ENCODE peak calls at places on chromosomes 5 and 9, in seven cellular contexts. Y is heart left ventricle, X is A549, T is GM12892, A is body of pancreas, W is ovary, D is GM12891. J is an unnamed sample.

GRCh38 chr5:10666531-10667305 is 94.3 kb downstream of the DAP start:
- DNase-seq in T (no peak), X (no peak), A (no peak), D (no peak), Y (no peak), W (no peak), J (no peak)

GRCh38 chr5:131899686-131900085 is 45.8 kb downstream of the MEIKIN start:
- DNase-seq in Y (no peak), D (no peak), T (no peak), X (no peak), A (no peak), W (no peak), J (no peak)

GRCh38 chr9:129307227-129307970 is 129.3 kb upstream of the IER5L start:
- DNase-seq in T (no peak), A (no peak), W (no peak), Y (no peak), X (no peak), D (no peak), J (no peak)

GRCh38 chr5:21680196-21680595 is 1172.9 kb downstream of the CDH12 start:
- DNase-seq in Y (no peak), D (no peak), X (peak; percentile 8), T (no peak), W (no peak), A (no peak), J (peak; percentile 36)

GRCh38 chr5:159412284-159413046 is 82.2 kb upstream of the IL12B start:
- DNase-seq in A (no peak), X (no peak), W (no peak), Y (no peak), T (no peak), D (no peak), J (no peak)

GRCh38 chr5:80977764-80978163 is 17.6 kb downstream of the RASGRF2 start:
- DNase-seq in A (no peak), Y (no peak), W (no peak), X (no peak), T (no peak), D (no peak), J (no peak)

GRCh38 chr9:133558191-133559126 is 24.0 kb downstream of the ADAMTSL2 start:
- DNase-seq in T (peak; percentile 70), D (peak; percentile 75), W (no peak), A (no peak), Y (peak; percentile 74), X (no peak), J (peak; percentile 97)

GRCh38 chr5:54443264-54443663 is 12.2 kb upstream of the HSPB3 start:
- DNase-seq in Y (no peak), A (no peak), D (peak; percentile 13), T (no peak), X (peak; percentile 33), W (no peak), J (no peak)

GRCh38 chr9:72509635-72510034 is 11.8 kb upstream of the TMC1 start:
- DNase-seq in X (no peak), D (no peak), A (no peak), Y (no peak), W (no peak), T (no peak), J (no peak)

GRCh38 chr5:42756630-42757601 is at the start of gene CCDC152:
- DNase-seq in W (peak; percentile 28), A (peak; percentile 30), Y (peak; percentile 23), T (peak; percentile 27), X (no peak), D (peak; percentile 34), J (no peak)

GRCh38 chr9:88238281-88238571 is 100.0 kb upstream of the SPATA31C2 start:
- DNase-seq in T (no peak), D (no peak), Y (no peak), X (no peak), A (no peak), W (no peak), J (no peak)

GRCh38 chr5:132981288-132981687 is 17.9 kb upstream of the AFF4 start:
- DNase-seq in W (no peak), X (no peak), T (no peak), A (no peak), D (no peak), Y (no peak), J (no peak)

GRCh38 chr9:83956288-83957028 is 23.6 kb downstream of the HNRNPK start:
- DNase-seq in X (peak; percentile 82), A (peak; percentile 80), Y (peak; percentile 84), T (peak; percentile 60), W (peak; percentile 73), D (peak; percentile 70), J (no peak)
- TF ChIP-seq POLR2A in X (peak; percentile 57), A (peak; percentile 67), Y (peak; percentile 14), T (peak; percentile 64), W (no peak), D (peak; percentile 66), J (peak; percentile 29)

DNA sequence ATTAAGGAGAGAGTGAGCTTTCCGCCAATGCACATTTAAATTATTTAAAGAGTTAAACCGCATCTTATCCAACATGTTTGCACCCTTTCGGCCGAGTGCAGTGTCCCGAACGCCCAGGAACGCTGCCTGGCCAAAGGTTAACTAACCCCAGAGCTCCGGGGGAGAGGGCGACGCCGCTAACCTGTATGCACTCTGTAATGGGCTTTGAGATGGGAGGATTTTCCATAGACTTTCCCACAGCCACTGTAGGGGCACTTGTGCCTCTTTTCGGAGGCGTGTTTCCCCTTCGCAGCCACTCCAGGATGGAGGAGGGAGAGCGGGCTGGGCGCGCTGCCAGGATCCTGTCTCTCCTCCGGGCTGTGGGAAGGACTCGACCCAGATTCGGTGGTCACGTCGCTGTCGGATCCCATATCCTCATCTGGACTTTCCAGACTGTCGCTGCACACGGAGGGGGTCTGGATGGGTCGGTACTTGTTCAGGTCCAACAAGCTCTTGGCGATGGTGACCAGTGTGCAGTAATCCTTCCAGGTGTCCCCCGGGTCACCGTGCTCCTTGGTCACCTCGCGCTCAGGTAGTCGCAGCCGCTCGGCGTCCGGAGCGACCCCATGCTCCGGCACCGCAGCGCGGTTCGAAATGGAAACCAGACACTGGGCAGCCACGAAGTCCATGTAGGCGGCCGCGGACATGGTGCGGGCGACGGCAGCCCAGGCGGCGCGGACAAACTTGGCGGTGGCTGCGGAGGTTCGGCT is 1.6 kb downstream of the KLF9 start:
- DNase-seq in X (peak; percentile 28), A (peak; percentile 93), T (peak; percentile 22), W (peak; percentile 94), Y (peak; percentile 94), D (no peak), J (peak; percentile 71)
- TF ChIP-seq POLR2A in X (no peak), A (no peak), T (no peak), W (no peak), Y (no peak), D (no peak), J (no peak)

GRCh38 chr9:135901036-135901758 is 6.1 kb downstream of the CAMSAP1 start:
- DNase-seq in X (no peak), W (no peak), T (no peak), D (no peak), Y (no peak), A (no peak), J (no peak)
- TF ChIP-seq POLR2A in X (no peak), W (no peak), T (no peak), D (no peak), Y (no peak), A (no peak), J (no peak)

GRCh38 chr5:113293613-113294340 is 141.0 kb downstream of the TSSK1B start:
- DNase-seq in W (peak; percentile 42), T (no peak), X (no peak), A (no peak), D (peak; percentile 18), Y (no peak), J (no peak)

GRCh38 chr5:113295111-113295539 is 139.7 kb downstream of the TSSK1B start:
- DNase-seq in X (no peak), D (no peak), W (no peak), Y (no peak), A (no peak), T (no peak), J (no peak)

GRCh38 chr5:113293068-113293571 is 141.7 kb downstream of the TSSK1B start:
- DNase-seq in T (no peak), Y (no peak), D (no peak), W (peak; percentile 31), A (no peak), X (no peak), J (no peak)

GRCh38 chr5:113292535-113292934 is 142.3 kb downstream of the TSSK1B start:
- DNase-seq in Y (no peak), X (no peak), W (no peak), D (no peak), A (no peak), T (no peak), J (no peak)

DNA sequence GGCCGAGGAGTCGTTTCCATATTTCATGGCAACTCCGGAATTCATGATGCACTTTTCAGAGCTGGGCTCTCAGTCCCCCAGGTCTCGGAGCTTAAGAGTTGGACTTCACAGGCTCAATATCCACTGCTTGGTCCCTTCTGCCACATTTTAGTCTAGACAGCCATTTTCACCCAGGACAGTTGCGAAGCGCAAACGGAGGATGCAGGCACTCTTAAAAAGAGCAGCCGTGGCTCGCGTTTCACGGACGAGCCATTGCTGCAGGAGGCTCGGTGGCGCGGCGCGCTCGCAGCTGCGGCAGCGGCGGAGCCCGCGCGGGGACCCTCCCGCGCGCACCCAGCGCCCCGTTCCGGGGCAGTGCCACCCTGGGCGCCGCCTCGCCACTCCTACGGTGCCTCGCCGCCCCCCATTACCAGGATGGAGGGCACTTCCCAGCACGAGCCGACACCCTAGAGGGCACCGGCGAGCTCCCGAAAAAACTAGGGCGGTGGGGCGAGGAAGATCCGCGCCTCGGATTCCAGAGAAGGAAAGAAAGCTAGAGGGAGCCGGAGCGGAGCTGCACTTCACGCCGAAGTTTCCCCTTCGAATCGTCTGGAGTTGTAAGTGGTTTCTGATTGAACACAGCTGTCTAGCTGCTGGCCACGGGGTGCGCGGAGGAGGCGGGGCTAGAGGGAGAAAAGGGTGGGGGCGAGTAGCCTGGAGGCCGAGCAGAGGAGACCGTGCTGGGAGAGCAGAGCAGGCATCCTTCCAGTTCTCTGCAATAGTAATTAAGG is 140.3 kb downstream of the TSSK1B start:
- DNase-seq in T (peak; percentile 46), Y (peak; percentile 94), A (peak; percentile 81), X (peak; percentile 48), W (peak; percentile 97), D (peak; percentile 57), J (peak; percentile 80)
- TF ChIP-seq POLR2A in T (no peak), Y (peak; percentile 94), A (peak; percentile 76), X (no peak), W (peak; percentile 76), D (no peak), J (peak; percentile 50)

DNA sequence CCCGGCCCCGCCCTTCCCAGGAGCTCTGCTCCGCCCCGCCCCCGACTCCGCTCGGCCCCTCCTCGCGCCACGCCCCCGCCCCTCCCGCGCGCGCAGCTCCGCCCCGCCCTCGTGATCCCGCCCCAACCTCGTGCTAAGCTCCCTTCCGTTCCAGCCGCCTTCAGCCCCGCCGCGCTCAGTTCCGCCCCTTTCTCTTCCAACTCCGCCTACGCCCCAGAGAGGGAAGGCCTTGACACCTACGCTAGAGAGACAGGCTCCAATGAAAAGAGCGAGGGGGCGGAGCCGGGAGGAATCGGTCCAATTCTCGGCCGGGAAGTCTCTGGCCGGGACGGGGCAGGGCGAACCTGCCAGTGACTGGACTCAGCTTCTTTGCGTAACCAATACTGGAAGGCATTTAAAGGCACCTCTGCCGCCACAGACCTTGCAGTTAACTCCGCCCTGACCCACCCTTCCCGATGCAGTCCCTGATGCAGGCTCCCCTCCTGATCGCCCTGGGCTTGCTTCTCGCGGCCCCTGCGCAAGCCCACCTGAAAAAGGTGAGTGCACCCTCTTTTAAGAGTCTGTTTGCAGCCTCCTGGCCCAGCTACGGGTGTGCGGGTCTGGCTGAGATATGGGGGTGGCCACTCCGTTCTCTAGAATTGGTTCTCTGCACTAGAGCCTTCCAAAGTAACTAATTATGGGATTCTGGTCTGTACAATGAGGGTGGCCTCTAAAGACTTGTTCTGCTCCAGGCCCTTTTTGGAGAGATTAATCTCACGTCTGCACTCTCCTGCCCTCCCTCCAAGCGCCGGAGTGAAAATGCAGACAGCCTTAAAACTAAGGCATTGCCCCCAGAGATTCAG is at the start of gene GM2A:
- DNase-seq in T (peak; percentile 81), D (peak; percentile 73), Y (peak; percentile 100), W (peak; percentile 99), X (peak; percentile 99), A (peak; percentile 99), J (peak; percentile 92)
- TF ChIP-seq POLR2A in T (peak; percentile 97), D (peak; percentile 95), Y (peak; percentile 90), W (peak; percentile 16), X (peak; percentile 64), A (peak; percentile 91), J (peak; percentile 51)